ENCODE peak calls at places on chromosomes 13 and 19, in four cellular contexts. D is GM12878, N is choroid plexus epithelial cell, Z is Peyer's patch. Y is an unnamed sample.

GRCh38 chr13:114015608-114016295 is 41.9 kb upstream of the C13orf46 start:
- DNase-seq in D (no peak), N (peak), Z (no peak), Y (no peak)

GRCh38 chr19:33868076-33868735 is 71.5 kb downstream of the KCTD15 start:
- DNase-seq in D (no peak), N (peak), Z (no peak), Y (no peak)

GRCh38 chr13:113982296-113982661 is 8.4 kb upstream of the C13orf46 start:
- DNase-seq in D (no peak), N (no peak), Z (peak), Y (no peak)

GRCh38 chr19:15107056-15108010 is at the start of gene SYDE1:
- DNase-seq in D (no peak), N (peak), Z (no peak), Y (peak)

GRCh38 chr19:15015946-15016542 is 33.2 kb upstream of the CASP14 start:
- DNase-seq in D (no peak), N (peak), Z (no peak), Y (peak)

GRCh38 chr13:93775507-93776108 is 549.0 kb downstream of the GPC6 start:
- DNase-seq in D (no peak), N (peak), Z (no peak), Y (peak)

GRCh38 chr19:50496189-50497029 is 14.6 kb downstream of the JOSD2 start:
- DNase-seq in D (no peak), N (no peak), Z (no peak), Y (no peak)

GRCh38 chr13:60435762-60436374 is 38.8 kb downstream of the TDRD3 start:
- DNase-seq in D (no peak), N (no peak), Z (no peak), Y (no peak)

GRCh38 chr13:93769607-93770006 is 543.0 kb downstream of the GPC6 start:
- DNase-seq in D (no peak), N (no peak), Z (no peak), Y (no peak)

GRCh38 chr19:49847731-49848696 is 2.9 kb upstream of the PTOV1 start:
- DNase-seq in D (no peak), N (peak), Z (no peak), Y (peak)

GRCh38 chr13:74388626-74389025 is 254.4 kb upstream of the KLF12 start:
- DNase-seq in D (no peak), N (no peak), Z (no peak), Y (no peak)

GRCh38 chr19:43464089-43464775 is 1.2 kb downstream of the LYPD3 start:
- DNase-seq in D (no peak), N (no peak), Z (peak), Y (no peak)

GRCh38 chr13:67934615-67935330 is 704.6 kb upstream of the PCDH9 start:
- DNase-seq in D (no peak), N (no peak), Z (no peak), Y (no peak)

GRCh38 chr13:31908696-31909386 is 122.7 kb upstream of the FRY start:
- DNase-seq in D (no peak), N (no peak), Z (no peak), Y (no peak)

GRCh38 chr13:40666905-40667621 is 622 bp upstream of the FOXO1 start:
- DNase-seq in D (no peak), N (no peak), Z (peak), Y (no peak)

GRCh38 chr13:94886191-94886590 is 173.8 kb upstream of the SOX21 start:
- DNase-seq in D (no peak), N (peak), Z (no peak), Y (peak)

GRCh38 chr19:18869781-18870530 is 26.0 kb downstream of the CERS1 start:
- DNase-seq in D (no peak), N (no peak), Z (peak), Y (no peak)

GRCh38 chr13:23411220-23411619 is 22.3 kb downstream of the SACS start:
- DNase-seq in D (no peak), N (no peak), Z (no peak), Y (no peak)

GRCh38 chr13:113862766-113863510 is 938 bp downstream of the GAS6 start:
- DNase-seq in D (no peak), N (peak), Z (peak), Y (peak)

GRCh38 chr13:31774186-31774585 is 34.9 kb downstream of the RXFP2 start:
- DNase-seq in D (no peak), N (no peak), Z (no peak), Y (no peak)

GRCh38 chr19:48321372-48321621 is 4.1 kb upstream of the EMP3 start:
- DNase-seq in D (peak), N (peak), Z (peak), Y (peak)

GRCh38 chr19:49552749-49553148 is 24.9 kb downstream of the RCN3 start:
- DNase-seq in D (no peak), N (no peak), Z (no peak), Y (no peak)

GRCh38 chr19:12955996-12956395 is 1.0 kb downstream of the GADD45GIP1 start:
- DNase-seq in D (no peak), N (no peak), Z (no peak), Y (no peak)

GRCh38 chr19:50716178-50717025 is 3.2 kb downstream of the SHANK1 start:
- DNase-seq in D (no peak), N (no peak), Z (no peak), Y (no peak)

GRCh38 chr19:38399081-38399480 is 3.8 kb upstream of the FAM98C start:
- DNase-seq in D (no peak), N (no peak), Z (no peak), Y (no peak)

GRCh38 chr19:2084993-2085720 is 11.0 kb downstream of the MOB3A start:
- DNase-seq in D (peak), N (peak), Z (peak), Y (peak)

GRCh38 chr13:112795277-112795676 is 105.4 kb downstream of the ATP11A start:
- DNase-seq in D (no peak), N (no peak), Z (no peak), Y (no peak)

DNA sequence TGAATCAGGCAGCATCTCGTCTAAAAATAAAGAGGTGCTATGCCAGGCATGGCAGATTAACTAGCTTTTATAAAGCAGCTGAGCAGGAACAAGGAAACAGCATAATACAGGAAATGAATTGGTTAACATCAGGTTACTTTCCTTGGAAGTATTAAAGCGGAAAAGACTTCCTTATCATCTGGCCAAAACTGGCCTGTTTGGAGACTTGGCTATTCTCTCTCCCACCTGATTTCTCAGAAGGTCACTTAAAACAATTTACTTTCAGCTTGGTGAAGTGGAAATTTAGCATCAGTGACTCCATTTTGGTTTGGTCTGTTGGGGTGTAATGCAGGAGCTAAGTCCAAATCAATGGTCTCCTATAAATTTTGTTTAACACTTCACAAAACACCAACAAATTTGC is 191.6 kb downstream of the NUFIP1 start:
- DNase-seq in D (no peak), N (no peak), Z (no peak), Y (no peak)
- TF ChIP-seq CTCF in D (no peak), N (no peak), Z (no peak), Y (no peak)

GRCh38 chr13:109156181-109156935 is 526.9 kb downstream of the MYO16 start:
- DNase-seq in D (no peak), N (peak), Z (no peak), Y (peak)
- H3K4me3 ChIP-seq in D (no peak), N (peak), Z (no peak), Y (no peak)

GRCh38 chr19:57803594-57804325 is 11.0 kb downstream of the ZNF552 start:
- DNase-seq in D (no peak), N (peak), Z (no peak), Y (peak)

GRCh38 chr19:57807541-57807940 is 7.2 kb downstream of the ZNF552 start:
- DNase-seq in D (no peak), N (peak), Z (no peak), Y (peak)

GRCh38 chr19:57800696-57801095 is 14.0 kb downstream of the ZNF552 start:
- DNase-seq in D (no peak), N (no peak), Z (no peak), Y (no peak)

GRCh38 chr19:57803265-57803593 is 11.5 kb downstream of the ZNF552 start:
- DNase-seq in D (no peak), N (no peak), Z (no peak), Y (no peak)

DNA sequence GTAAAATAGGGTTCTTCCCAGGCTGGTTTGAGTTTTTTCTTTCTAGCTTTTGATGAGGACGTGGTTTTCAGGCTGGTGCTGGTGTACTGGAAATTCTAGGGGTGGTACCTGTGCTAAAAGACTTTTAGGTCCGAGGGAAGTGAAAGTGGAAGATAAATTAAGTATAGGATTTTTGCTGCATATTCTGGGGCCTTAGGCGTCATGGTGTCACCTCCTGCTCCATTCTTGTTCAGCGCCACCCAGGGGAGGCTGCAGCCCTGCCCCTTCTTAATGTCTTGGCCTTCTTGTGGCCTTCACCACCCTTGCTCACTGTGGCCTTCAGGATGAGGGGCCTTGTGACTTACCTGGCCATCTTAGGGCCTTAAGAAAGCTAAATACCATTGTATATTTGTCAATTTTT is 12.4 kb downstream of the ZNF552 start:
- DNase-seq in D (no peak), N (no peak), Z (no peak), Y (no peak)
- TF ChIP-seq CTCF in D (peak), N (no peak), Z (no peak), Y (no peak)

DNA sequence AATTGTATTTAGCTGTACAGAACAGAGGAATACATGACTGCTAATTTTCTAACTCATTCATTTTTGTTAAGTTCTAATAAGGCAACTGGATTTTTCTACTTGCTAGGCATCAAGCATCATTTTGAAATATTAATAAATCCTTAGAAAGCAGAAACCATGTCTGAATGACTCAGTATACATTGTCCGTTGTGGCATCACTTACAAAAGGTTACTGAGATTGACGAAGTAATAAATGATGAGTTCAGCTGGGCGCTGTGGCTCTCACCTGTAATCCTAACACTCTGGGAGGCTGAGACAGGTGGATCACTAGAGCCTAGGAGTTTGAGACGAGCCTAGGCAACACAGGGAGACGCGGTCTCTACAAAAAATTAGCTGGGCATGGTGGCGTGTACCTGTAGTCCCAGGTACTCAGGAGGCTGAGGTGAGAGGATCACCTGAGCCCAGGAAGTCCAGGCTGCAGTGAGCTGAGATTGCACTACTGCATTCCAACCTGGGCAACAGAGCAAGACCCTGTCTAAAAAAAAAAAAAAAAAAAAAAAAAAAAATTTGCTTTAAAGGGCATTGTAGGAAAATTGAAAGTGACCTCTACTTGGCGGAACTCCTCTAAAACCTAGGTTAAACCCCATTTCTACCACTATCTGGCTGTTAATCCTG is 36.6 kb downstream of the LHFPL6 start:
- DNase-seq in D (no peak), N (no peak), Z (no peak), Y (no peak)
- H3K4me3 ChIP-seq in D (no peak), N (no peak), Z (no peak), Y (no peak)